ENCODE peak calls at places on chromosome 16, in seven cellular contexts. One of them, this sample, is unnamed.

GRCh38 chr16:84995666-84996065 is 15.7 kb downstream of the ZDHHC7 start:
- DNase-seq in DMS53: no peak
- DNase-seq in SHP77: no peak
- DNase-seq in mucosa of descending colon: no peak
- DNase-seq in dorsolateral prefrontal cortex: no peak
- DNase-seq in frontal cortex: no peak
- DNase-seq in cerebellar nuclear complex: no peak
- DNase-seq in this sample: no peak

GRCh38 chr16:12575288-12575687 is 228.4 kb downstream of the CPPED1 start:
- DNase-seq in DMS53: no peak
- DNase-seq in SHP77: no peak
- DNase-seq in mucosa of descending colon: no peak
- DNase-seq in dorsolateral prefrontal cortex: no peak
- DNase-seq in frontal cortex: no peak
- DNase-seq in cerebellar nuclear complex: no peak
- DNase-seq in this sample: no peak

GRCh38 chr16:71440669-71441347 is 1.0 kb downstream of the TLE7 start:
- DNase-seq in DMS53: peak; percentile 52
- DNase-seq in SHP77: no peak
- DNase-seq in mucosa of descending colon: no peak
- DNase-seq in dorsolateral prefrontal cortex: no peak
- DNase-seq in frontal cortex: no peak
- DNase-seq in cerebellar nuclear complex: no peak
- DNase-seq in this sample: no peak

GRCh38 chr16:69909043-69909442 is 42.1 kb upstream of the CLEC18A start:
- DNase-seq in DMS53: no peak
- DNase-seq in SHP77: no peak
- DNase-seq in mucosa of descending colon: no peak
- DNase-seq in dorsolateral prefrontal cortex: no peak
- DNase-seq in frontal cortex: no peak
- DNase-seq in cerebellar nuclear complex: no peak
- DNase-seq in this sample: no peak

GRCh38 chr16:67814567-67814966 is 7.9 kb downstream of the TSNAXIP1 start:
- DNase-seq in DMS53: no peak
- DNase-seq in SHP77: no peak
- DNase-seq in mucosa of descending colon: no peak
- DNase-seq in dorsolateral prefrontal cortex: no peak
- DNase-seq in frontal cortex: no peak
- DNase-seq in cerebellar nuclear complex: no peak
- DNase-seq in this sample: no peak

GRCh38 chr16:47477680-47478079 is 16.5 kb downstream of the PHKB start:
- DNase-seq in DMS53: no peak
- DNase-seq in SHP77: no peak
- DNase-seq in mucosa of descending colon: no peak
- DNase-seq in dorsolateral prefrontal cortex: no peak
- DNase-seq in frontal cortex: no peak
- DNase-seq in cerebellar nuclear complex: no peak
- DNase-seq in this sample: no peak

GRCh38 chr16:19348578-19349315 is 63.2 kb downstream of the CLEC19A start:
- DNase-seq in DMS53: no peak
- DNase-seq in SHP77: peak; percentile 25
- DNase-seq in mucosa of descending colon: no peak
- DNase-seq in dorsolateral prefrontal cortex: peak; percentile 34
- DNase-seq in frontal cortex: peak; percentile 23
- DNase-seq in cerebellar nuclear complex: no peak
- DNase-seq in this sample: no peak

GRCh38 chr16:88754912-88755744 is 29.9 kb downstream of the PIEZO1 start:
- DNase-seq in DMS53: no peak
- DNase-seq in SHP77: no peak
- DNase-seq in mucosa of descending colon: no peak
- DNase-seq in dorsolateral prefrontal cortex: no peak
- DNase-seq in frontal cortex: peak; percentile 64
- DNase-seq in cerebellar nuclear complex: no peak
- DNase-seq in this sample: no peak

GRCh38 chr16:2739555-2740435 is 12.6 kb upstream of the SRRM2 start:
- DNase-seq in DMS53: peak; percentile 37
- DNase-seq in SHP77: no peak
- DNase-seq in mucosa of descending colon: no peak
- DNase-seq in dorsolateral prefrontal cortex: no peak
- DNase-seq in frontal cortex: no peak
- DNase-seq in cerebellar nuclear complex: no peak
- DNase-seq in this sample: no peak

GRCh38 chr16:72064361-72064894 is 1.4 kb downstream of the HPR start:
- DNase-seq in DMS53: no peak
- DNase-seq in SHP77: no peak
- DNase-seq in mucosa of descending colon: no peak
- DNase-seq in dorsolateral prefrontal cortex: no peak
- DNase-seq in frontal cortex: no peak
- DNase-seq in cerebellar nuclear complex: no peak
- DNase-seq in this sample: no peak

GRCh38 chr16:28183441-28183840 is 28.3 kb downstream of the XPO6 start:
- DNase-seq in DMS53: peak; percentile 39
- DNase-seq in SHP77: no peak
- DNase-seq in mucosa of descending colon: no peak
- DNase-seq in dorsolateral prefrontal cortex: no peak
- DNase-seq in frontal cortex: no peak
- DNase-seq in cerebellar nuclear complex: no peak
- DNase-seq in this sample: no peak

GRCh38 chr16:81405702-81406113 is 38.9 kb upstream of the CMIP start:
- DNase-seq in DMS53: peak; percentile 20
- DNase-seq in SHP77: no peak
- DNase-seq in mucosa of descending colon: no peak
- DNase-seq in dorsolateral prefrontal cortex: no peak
- DNase-seq in frontal cortex: no peak
- DNase-seq in cerebellar nuclear complex: no peak
- DNase-seq in this sample: no peak

GRCh38 chr16:70709457-70709856 is 23.6 kb upstream of the MTSS2 start:
- DNase-seq in DMS53: no peak
- DNase-seq in SHP77: no peak
- DNase-seq in mucosa of descending colon: no peak
- DNase-seq in dorsolateral prefrontal cortex: no peak
- DNase-seq in frontal cortex: no peak
- DNase-seq in cerebellar nuclear complex: no peak
- DNase-seq in this sample: no peak

GRCh38 chr16:1993731-1994131 is 4.0 kb downstream of the SYNGR3 start:
- DNase-seq in DMS53: peak; percentile 81
- DNase-seq in SHP77: no peak
- DNase-seq in mucosa of descending colon: no peak
- DNase-seq in dorsolateral prefrontal cortex: no peak
- DNase-seq in frontal cortex: no peak
- DNase-seq in cerebellar nuclear complex: no peak
- DNase-seq in this sample: no peak